ENCODE peak calls at places on chromosomes 1 and 21, in six cellular contexts. Q is transverse colon, F is tibial nerve, B is HFFc6, K is neural crest cell, W is RWPE1. I is an unnamed sample.

GRCh38 chr21:35203093-35204021 is 154.3 kb upstream of the RUNX1 start:
- DNase-seq in W (no peak), F (no peak), Q (no peak), K (no peak), B (peak), I (no peak)

GRCh38 chr1:228377664-228378452 is 28.8 kb downstream of the TRIM11 start:
- DNase-seq in F (no peak), B (no peak), W (no peak), K (no peak), Q (no peak), I (no peak)

GRCh38 chr21:36504067-36505058 is 24.4 kb upstream of the CLDN14 start:
- DNase-seq in K (peak), W (peak), Q (peak), F (no peak), B (peak), I (peak)

GRCh38 chr1:219038398-219038797 is 135.3 kb upstream of the LYPLAL1 start:
- DNase-seq in Q (no peak), W (no peak), B (no peak), F (no peak), K (no peak), I (no peak)

GRCh38 chr1:72670902-72671301 is 388.6 kb upstream of the NEGR1 start:
- DNase-seq in K (no peak), B (no peak), W (no peak), Q (no peak), F (no peak), I (no peak)

GRCh38 chr1:92749024-92749634 is 35.8 kb downstream of the EVI5 start:
- DNase-seq in B (peak), F (no peak), K (no peak), Q (peak), W (peak), I (no peak)

GRCh38 chr1:62025892-62026291 is 168.8 kb upstream of the L1TD1 start:
- DNase-seq in B (no peak), W (no peak), Q (no peak), F (no peak), K (no peak), I (no peak)

GRCh38 chr1:154962238-154962678 is 676 bp upstream of the PYGO2 start:
- DNase-seq in B (no peak), Q (peak), K (no peak), F (no peak), W (no peak), I (no peak)

GRCh38 chr1:28091043-28091781 is 2.8 kb upstream of the EYA3 start:
- DNase-seq in Q (peak), W (peak), K (peak), F (peak), B (peak), I (peak)

GRCh38 chr21:38350681-38351080 is 93.9 kb downstream of the KCNJ15 start:
- DNase-seq in W (no peak), B (no peak), Q (no peak), F (no peak), K (no peak), I (no peak)

GRCh38 chr1:42929434-42930177 is 29.1 kb downstream of the SLC2A1 start:
- DNase-seq in B (no peak), F (no peak), Q (no peak), K (no peak), W (no peak), I (no peak)

GRCh38 chr1:45617618-45618017 is 6.2 kb downstream of the CCDC17 start:
- DNase-seq in W (no peak), B (peak), F (no peak), K (no peak), Q (no peak), I (no peak)

GRCh38 chr1:56411484-56412180 is 167.7 kb downstream of the PLPP3 start:
- DNase-seq in W (no peak), F (no peak), B (no peak), Q (no peak), K (no peak), I (no peak)

GRCh38 chr1:79847715-79848114 is 841.2 kb upstream of the ADGRL4 start:
- DNase-seq in Q (no peak), W (no peak), F (no peak), B (no peak), K (peak), I (no peak)

GRCh38 chr1:223374064-223374610 is 10.2 kb upstream of the SUSD4 start:
- DNase-seq in K (no peak), W (no peak), F (no peak), B (no peak), Q (no peak), I (no peak)

GRCh38 chr1:246372502-246372901 is 134.6 kb downstream of the SMYD3 start:
- DNase-seq in Q (no peak), F (no peak), W (no peak), K (no peak), B (no peak), I (no peak)

GRCh38 chr1:80673935-80674597 is 1126.7 kb upstream of the ADGRL2 start:
- DNase-seq in W (no peak), K (no peak), B (no peak), Q (no peak), F (no peak), I (no peak)

GRCh38 chr1:115432061-115432460 is 94.0 kb upstream of the NGF start:
- DNase-seq in K (no peak), F (no peak), W (no peak), Q (no peak), B (peak), I (no peak)

GRCh38 chr1:5220881-5221280 is 566.5 kb downstream of the AJAP1 start:
- DNase-seq in B (no peak), K (no peak), W (no peak), F (no peak), Q (no peak), I (no peak)

GRCh38 chr1:67390041-67390887 is 39.9 kb downstream of the SERBP1 start:
- DNase-seq in W (peak), B (peak), F (no peak), Q (no peak), K (no peak), I (no peak)

GRCh38 chr1:96660051-96660450 is 61.5 kb upstream of the PTBP2 start:
- DNase-seq in F (no peak), Q (no peak), W (no peak), K (no peak), B (no peak), I (no peak)

GRCh38 chr1:109327285-109327684 is 20.5 kb upstream of the MYBPHL start:
- DNase-seq in F (no peak), B (no peak), W (no peak), Q (no peak), K (no peak), I (no peak)

GRCh38 chr21:27476696-27477095 is 509.8 kb upstream of the ADAMTS5 start:
- DNase-seq in K (no peak), F (no peak), B (peak), Q (no peak), W (no peak), I (no peak)
- TF ChIP-seq CTCF in K (peak), F (peak), B (peak), Q (peak), W (no peak), I (no peak)

GRCh38 chr21:44337941-44338895 is 972 bp downstream of the CFAP410 start:
- DNase-seq in W (peak), Q (peak), K (peak), F (peak), B (peak), I (peak)
- TF ChIP-seq CTCF in W (no peak), Q (peak), K (peak), F (peak), B (peak), I (no peak)

DNA sequence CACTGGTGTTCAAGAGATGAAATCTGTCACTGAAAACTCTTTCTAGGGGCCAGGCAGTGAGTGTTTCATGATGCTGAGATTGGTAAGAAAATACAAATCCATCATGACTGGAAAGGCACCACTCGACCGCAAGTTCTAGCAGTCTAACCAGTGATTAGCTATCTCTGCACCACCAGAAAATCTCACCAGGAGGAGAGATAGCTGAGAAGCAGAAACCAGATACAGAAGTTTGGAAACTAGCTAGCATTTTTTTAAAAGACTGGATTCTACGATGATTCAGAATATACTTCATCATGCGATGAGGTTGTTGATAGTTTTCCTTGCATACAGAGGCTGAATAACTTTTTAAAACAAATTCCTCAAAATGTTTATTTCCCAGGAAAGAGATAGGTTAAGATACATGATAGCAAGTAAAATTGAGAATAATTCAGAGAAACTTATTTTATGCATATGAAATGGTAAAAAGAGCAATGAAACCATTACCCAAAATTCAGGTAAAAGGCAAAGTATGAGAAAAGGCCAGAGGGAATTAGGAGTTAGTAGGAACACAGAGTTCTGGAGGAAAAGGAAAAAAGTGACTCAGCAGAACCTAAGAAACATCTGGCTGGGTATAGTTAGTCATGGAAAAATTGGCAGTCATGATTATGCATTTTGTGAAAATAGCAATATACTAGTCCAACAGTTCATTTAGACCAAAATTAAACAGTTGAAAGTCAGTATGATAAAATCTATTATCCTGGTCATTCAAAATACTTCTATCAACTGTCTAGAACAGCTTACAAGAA is 3.3 kb upstream of the F3 start:
- DNase-seq in Q (no peak), K (no peak), F (no peak), W (no peak), B (peak), I (no peak)
- TF ChIP-seq CTCF in Q (no peak), K (no peak), F (no peak), W (no peak), B (peak), I (no peak)

DNA sequence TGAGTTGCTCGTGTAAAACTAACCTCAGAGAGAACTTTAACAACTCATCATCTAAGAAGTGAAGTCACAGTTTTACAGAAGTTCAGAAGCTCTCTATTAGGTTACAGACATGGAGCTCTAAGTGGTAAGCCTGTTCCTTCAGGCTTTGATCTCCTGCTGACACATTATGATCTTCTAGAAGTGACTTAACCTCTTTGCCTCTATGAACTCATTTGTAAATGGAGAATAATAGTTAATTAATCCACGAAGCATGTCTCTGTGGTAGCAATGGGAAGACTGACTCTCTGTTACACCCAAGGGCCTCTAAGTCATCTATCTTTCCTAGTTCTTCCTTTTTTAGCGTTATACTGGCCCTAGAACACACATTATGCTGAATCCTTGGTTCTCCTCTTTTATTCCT is 157.9 kb upstream of the NRIP1 start:
- DNase-seq in F (no peak), B (no peak), K (no peak), Q (no peak), W (no peak), I (no peak)
- TF ChIP-seq CTCF in F (no peak), B (no peak), K (no peak), Q (no peak), W (no peak), I (no peak)

GRCh38 chr1:52367272-52367671 is 1.3 kb upstream of the CC2D1B start:
- DNase-seq in Q (no peak), F (no peak), K (no peak), B (no peak), W (no peak), I (no peak)

GRCh38 chr1:52365091-52365745 is 787 bp downstream of the CC2D1B start:
- DNase-seq in B (peak), F (no peak), K (no peak), W (peak), Q (peak), I (no peak)

GRCh38 chr1:52365746-52366516 is at the start of gene CC2D1B:
- DNase-seq in K (peak), F (peak), Q (peak), B (peak), W (peak), I (peak)

GRCh38 chr1:52366517-52366827 is 467 bp upstream of the CC2D1B start:
- DNase-seq in K (no peak), F (no peak), B (no peak), W (no peak), Q (no peak), I (no peak)

DNA sequence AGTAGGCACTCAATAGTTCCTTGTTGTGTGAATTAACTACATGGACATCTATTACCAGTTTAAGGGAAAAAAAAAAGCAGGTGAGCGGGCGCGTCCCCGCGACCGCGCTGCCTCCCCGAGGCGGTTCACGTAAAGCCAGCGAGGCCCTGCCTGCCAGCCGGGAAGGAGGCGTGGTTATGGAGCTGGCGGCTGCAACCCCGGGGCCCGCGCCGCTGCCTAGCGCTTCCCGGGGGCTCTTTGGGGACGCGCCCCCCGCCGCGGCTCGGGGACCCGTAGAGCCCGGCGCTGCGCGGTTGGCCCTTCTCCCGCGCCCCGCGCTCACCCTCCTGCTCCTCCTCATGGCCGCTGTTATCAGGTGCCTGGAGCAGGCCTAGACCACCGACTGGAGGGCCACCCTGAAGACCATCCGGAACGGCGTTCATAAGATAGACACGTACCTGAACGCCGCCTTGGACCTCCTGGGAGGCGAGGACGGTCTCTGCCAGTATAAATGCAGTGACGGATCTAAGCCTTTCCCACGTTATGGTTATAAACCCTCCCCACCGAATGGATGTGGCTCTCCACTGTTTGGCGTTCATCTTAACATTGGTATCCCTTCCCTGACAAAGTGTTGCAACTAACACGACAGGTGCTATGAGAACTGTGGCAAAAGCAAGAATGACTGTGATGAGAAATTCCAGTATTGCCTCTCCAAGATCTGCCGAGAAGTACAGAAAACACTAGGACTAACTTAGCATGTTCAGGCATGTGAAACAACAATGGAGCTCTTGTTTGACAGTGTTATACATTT is 2.6 kb upstream of the CC2D1B start:
- DNase-seq in F (no peak), B (no peak), Q (peak), K (no peak), W (peak), I (peak)
- TF ChIP-seq CTCF in F (no peak), B (peak), Q (no peak), K (peak), W (peak), I (no peak)

GRCh38 chr1:204936765-204937164 is 66.1 kb downstream of the NFASC start:
- DNase-seq in F (no peak), W (no peak), K (no peak), Q (no peak), B (no peak), I (no peak)
- TF ChIP-seq CTCF in F (no peak), W (no peak), K (no peak), Q (no peak), B (no peak), I (no peak)

GRCh38 chr1:147723691-147724323 is 36.6 kb downstream of the GJA5 start:
- DNase-seq in K (peak), F (no peak), B (peak), W (peak), Q (peak), I (peak)
- TF ChIP-seq CTCF in K (peak), F (peak), B (peak), W (no peak), Q (peak), I (peak)

GRCh38 chr1:3785458-3786157 is 10.7 kb downstream of the LRRC47 start:
- DNase-seq in K (peak), W (no peak), F (no peak), B (no peak), Q (peak), I (peak)
- TF ChIP-seq CTCF in K (peak), W (peak), F (no peak), B (no peak), Q (peak), I (peak)

DNA sequence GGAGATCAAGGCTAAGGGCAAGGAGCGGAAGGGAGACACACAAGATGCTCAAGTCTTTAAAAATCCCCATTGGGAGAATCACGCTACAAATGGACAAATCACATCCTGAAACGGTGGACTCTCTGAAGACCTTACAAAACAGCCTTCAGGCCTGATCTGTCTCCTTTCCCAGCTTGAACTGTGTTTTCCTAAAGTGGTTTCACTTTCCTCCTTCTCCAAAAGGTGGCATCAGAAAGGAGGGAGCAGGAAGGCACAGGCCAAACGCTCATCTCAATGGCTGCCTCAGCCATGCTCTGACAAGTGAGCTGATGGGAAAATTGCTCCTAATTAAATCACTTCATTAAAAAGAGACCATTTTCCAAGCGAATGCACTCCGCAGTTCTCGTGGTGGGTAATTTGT is 47.7 kb downstream of the UTP25 start:
- DNase-seq in B (peak), W (no peak), Q (no peak), K (no peak), F (no peak), I (peak)
- TF ChIP-seq CTCF in B (peak), W (no peak), Q (no peak), K (peak), F (peak), I (no peak)

I was measured in endothelial cell.